ENCODE peak calls at places on chromosomes 16 and 17, in seven cellular contexts. P is trophoblast cell, L is caudate nucleus, U is H9, N is COLO829, I is NCI-H2081, W is SK-MEL-5. R is an unnamed sample.

GRCh38 chr17:67500261-67500660 is 123.2 kb downstream of the PITPNC1 start:
- DNase-seq in P (no peak), L (no peak), U (no peak), N (no peak), W (peak), I (no peak), R (no peak)

GRCh38 chr16:85145188-85145587 is 32.9 kb upstream of the CIBAR2 start:
- DNase-seq in I (no peak), N (no peak), L (no peak), P (no peak), W (no peak), U (no peak), R (no peak)

GRCh38 chr17:49887086-49887743 is 39.3 kb upstream of the TAC4 start:
- DNase-seq in L (no peak), N (no peak), W (no peak), I (no peak), P (peak), U (peak), R (no peak)

GRCh38 chr17:75832652-75833400 is 11.4 kb downstream of the UNC13D start:
- DNase-seq in U (peak), I (no peak), W (no peak), N (no peak), P (no peak), L (no peak), R (no peak)

GRCh38 chr17:57518587-57519118 is 226.4 kb downstream of the CCDC182 start:
- DNase-seq in U (no peak), I (peak), W (no peak), P (peak), L (no peak), N (no peak), R (no peak)

GRCh38 chr16:49462356-49462988 is 88.9 kb downstream of the C16orf78 start:
- DNase-seq in N (no peak), W (no peak), P (no peak), L (no peak), I (no peak), U (peak), R (no peak)

GRCh38 chr16:14364386-14365199 is 265.5 kb downstream of the PARN start:
- DNase-seq in I (no peak), L (no peak), W (no peak), N (no peak), P (peak), U (no peak), R (no peak)

GRCh38 chr17:78105101-78105500 is 23.5 kb downstream of the TMC6 start:
- DNase-seq in I (no peak), W (no peak), L (no peak), P (no peak), U (no peak), N (peak), R (no peak)

GRCh38 chr16:53415504-53415903 is 18.8 kb upstream of the RBL2 start:
- DNase-seq in U (peak), P (no peak), W (no peak), I (peak), N (no peak), L (no peak), R (no peak)

GRCh38 chr16:4316103-4316731 is 350 bp downstream of the GLIS2 start:
- DNase-seq in P (no peak), W (no peak), U (no peak), N (no peak), L (no peak), I (no peak), R (no peak)

GRCh38 chr17:50783193-50783660 is 15.9 kb upstream of the ANKRD40CL start:
- DNase-seq in L (peak), N (peak), P (peak), W (peak), U (peak), I (peak), R (peak)

GRCh38 chr16:56824804-56825203 is 40.2 kb upstream of the SLC12A3 start:
- DNase-seq in U (no peak), L (no peak), I (no peak), W (no peak), N (no peak), P (no peak), R (no peak)

GRCh38 chr17:57485916-57486315 is 229.6 kb downstream of the MSI2 start:
- DNase-seq in P (no peak), U (no peak), W (no peak), L (no peak), I (no peak), N (no peak), R (no peak)

GRCh38 chr16:380837-381787 is 666 bp downstream of the PGAP6 start:
- DNase-seq in P (no peak), I (no peak), U (no peak), N (no peak), W (no peak), L (no peak), R (peak)

GRCh38 chr17:39963826-39964225 is 1.0 kb downstream of the GSDMA start:
- DNase-seq in L (no peak), I (no peak), U (no peak), W (no peak), N (no peak), P (no peak), R (no peak)

GRCh38 chr17:41734949-41735313 is 488 bp upstream of the HAP1 start:
- DNase-seq in U (no peak), P (no peak), I (no peak), L (no peak), W (no peak), N (no peak), R (no peak)

GRCh38 chr17:38511126-38512108 is 83.2 kb downstream of the ARHGAP23 start:
- DNase-seq in N (no peak), I (no peak), U (no peak), W (no peak), P (no peak), L (no peak), R (no peak)

GRCh38 chr16:66271074-66272060 is 95.1 kb upstream of the CDH5 start:
- DNase-seq in N (no peak), P (no peak), I (no peak), W (no peak), U (peak), L (no peak), R (no peak)

GRCh38 chr16:53792161-53792951 is 88.4 kb downstream of the FTO start:
- DNase-seq in N (no peak), P (no peak), I (no peak), L (no peak), U (no peak), W (no peak), R (no peak)

GRCh38 chr17:78113804-78114785 is 14.5 kb downstream of the TMC6 start:
- DNase-seq in W (no peak), N (no peak), I (no peak), U (no peak), L (no peak), P (no peak), R (peak)

GRCh38 chr16:58563775-58564174 is 48.5 kb downstream of the SETD6 start:
- DNase-seq in N (no peak), U (no peak), P (no peak), I (no peak), W (no peak), L (no peak), R (no peak)

GRCh38 chr17:66183529-66183928 is 8.4 kb downstream of the CEP112 start:
- DNase-seq in W (no peak), P (no peak), I (no peak), N (no peak), U (no peak), L (no peak), R (no peak)

GRCh38 chr16:67387479-67388079 is 5.7 kb downstream of the TPPP3 start:
- DNase-seq in W (no peak), I (no peak), L (no peak), U (no peak), N (no peak), P (no peak), R (peak)

GRCh38 chr16:10862432-10862831 is 14.6 kb upstream of the CIITA start:
- DNase-seq in L (no peak), P (peak), W (peak), U (no peak), I (no peak), N (no peak), R (no peak)

GRCh38 chr16:27314161-27314723 is 468 bp downstream of the IL4R start:
- DNase-seq in I (no peak), L (no peak), N (no peak), P (peak), W (peak), U (no peak), R (peak)

GRCh38 chr17:21297026-21297520 is 12.6 kb downstream of the MAP2K3 start:
- DNase-seq in N (no peak), I (no peak), W (no peak), P (peak), U (no peak), L (no peak), R (no peak)

R was measured in spleen.